ENCODE peak calls at places on chromosomes 12 and 14, in eight cellular contexts. Z, V, W, S, C, Q, T and D are unnamed samples.
A peak's percentile ranks its signal among the peaks of the same experiment; 100 is the strongest.

GRCh38 chr12:68913682-68914081 is 19.3 kb downstream of the CPM start:
- DNase-seq in W (no peak), S (no peak), Q (no peak), V (no peak), T (no peak), C (no peak), Z (peak; percentile 23), D (peak; percentile 76)

GRCh38 chr12:47982311-47982710 is 18.9 kb downstream of the TMEM106C start:
- DNase-seq in Q (no peak), Z (no peak), V (no peak), W (no peak), S (no peak), T (no peak), C (no peak), D (no peak)

GRCh38 chr12:50527086-50527726 is 22.4 kb downstream of the DIP2B start:
- DNase-seq in T (no peak), W (no peak), V (no peak), Q (no peak), C (no peak), S (peak; percentile 72), Z (no peak), D (no peak)

GRCh38 chr12:58491296-58491695 is 429.0 kb downstream of the LRIG3 start:
- DNase-seq in Q (no peak), V (no peak), S (no peak), C (no peak), T (no peak), W (no peak), Z (peak; percentile 97), D (peak; percentile 47)

GRCh38 chr12:68557011-68557715 is 53.5 kb upstream of the RAP1B start:
- DNase-seq in T (no peak), S (no peak), V (no peak), C (no peak), Z (peak; percentile 53), Q (no peak), W (no peak), D (peak; percentile 74)

GRCh38 chr12:67792185-67792584 is 143.6 kb downstream of the DYRK2 start:
- DNase-seq in C (no peak), W (no peak), Z (no peak), V (no peak), T (no peak), Q (no peak), S (no peak), D (no peak)

GRCh38 chr14:101360045-101360931 is 201.0 kb upstream of the DIO3 start:
- DNase-seq in S (no peak), W (peak; percentile 26), T (no peak), Q (no peak), C (no peak), Z (peak; percentile 91), V (no peak), D (no peak)

GRCh38 chr12:113488322-113488721 is 16.7 kb upstream of the LHX5 start:
- DNase-seq in V (no peak), W (no peak), Q (no peak), Z (no peak), T (no peak), S (no peak), C (no peak), D (no peak)

GRCh38 chr14:28776482-28777266 is 10.1 kb downstream of the FOXG1 start:
- DNase-seq in V (no peak), C (no peak), S (no peak), Q (no peak), T (no peak), Z (no peak), W (no peak), D (no peak)

GRCh38 chr14:63659726-63660125 is 18.1 kb upstream of the WDR89 start:
- DNase-seq in W (no peak), Q (no peak), V (no peak), Z (no peak), T (no peak), C (no peak), S (no peak), D (no peak)

GRCh38 chr14:30998100-30998706 is 27.2 kb upstream of the AP4S1 start:
- DNase-seq in V (no peak), W (no peak), Z (no peak), S (no peak), C (no peak), T (no peak), Q (no peak), D (no peak)

GRCh38 chr14:54106802-54107377 is 150.3 kb upstream of the BMP4 start:
- DNase-seq in C (no peak), Z (no peak), S (no peak), W (no peak), Q (no peak), T (no peak), V (no peak), D (no peak)